ENCODE peak calls at places on chromosomes 11 and 22, in eight cellular contexts. R is activated naive CD8-positive, alpha-beta T cell treated with anti-CD3 and anti-CD28 coated beads, Interleukin-2, amount 50 U/mL, for 24 hours; F is HT1080; A is endothelial cell; M is effector CD4-positive, alpha-beta T cell; J is NCI-H1092 treated with DMSO at 0.1 percent for 48 hours; O is naive thymus-derived CD8-positive, alpha-beta T cell; H is skeletal muscle cell. C is an unnamed sample.

GRCh38 chr11:87030458-87031054 is 7.2 kb upstream of the TMEM135 start:
- DNase-seq in R (no peak), F (peak; percentile 81), A (no peak), M (no peak), J (no peak), O (no peak), H (no peak), C (no peak)

GRCh38 chr22:45895436-45896152 is 81.4 kb downstream of the WNT7B start:
- DNase-seq in R (no peak), F (no peak), A (no peak), M (no peak), J (no peak), O (no peak), H (no peak), C (no peak)

GRCh38 chr22:26377170-26377825 is 51.8 kb upstream of the ASPHD2 start:
- DNase-seq in R (no peak), F (peak; percentile 15), A (no peak), M (no peak), J (no peak), O (no peak), H (no peak), C (no peak)

GRCh38 chr11:117986981-117987495 is 844 bp downstream of the IL10RA start:
- DNase-seq in R (peak; percentile 50), F (no peak), A (no peak), M (peak; percentile 68), J (no peak), O (peak; percentile 68), H (no peak), C (no peak)

GRCh38 chr11:35641206-35641885 is 21.2 kb upstream of the TRIM44 start:
- DNase-seq in R (no peak), F (no peak), A (no peak), M (no peak), J (no peak), O (no peak), H (no peak), C (no peak)

GRCh38 chr11:12963051-12963450 is 46.1 kb upstream of the RASSF10 start:
- DNase-seq in R (no peak), F (no peak), A (no peak), M (no peak), J (no peak), O (no peak), H (no peak), C (no peak)

GRCh38 chr11:45025716-45026492 is 75.2 kb upstream of the TP53I11 start:
- DNase-seq in R (peak; percentile 3), F (peak; percentile 56), A (peak; percentile 73), M (no peak), J (peak; percentile 80), O (no peak), H (no peak), C (no peak)

GRCh38 chr22:48836673-48837340 is 990.9 kb downstream of the BRD1 start:
- DNase-seq in R (no peak), F (no peak), A (no peak), M (no peak), J (no peak), O (no peak), H (no peak), C (no peak)

GRCh38 chr11:47715082-47715669 is at the start of gene AGBL2:
- DNase-seq in R (peak; percentile 91), F (peak; percentile 71), A (peak; percentile 53), M (peak; percentile 78), J (peak; percentile 78), O (peak; percentile 83), H (peak; percentile 14), C (peak; percentile 25)

C was measured in HFF-Myc.